ENCODE peak calls at places on chromosome 12, in nine cellular contexts. D, E, I, R, S, Q, C, P and Y are unnamed samples.
A peak's percentile ranks its signal among the peaks of the same experiment; 100 is the strongest.

GRCh38 chr12:132596016-132596415 is 14.4 kb downstream of the LRCOL1 start:
- DNase-seq in D (peak; percentile 56), E (no peak), I (no peak), R (no peak), S (no peak), Q (no peak), C (no peak), P (no peak), Y (no peak)

GRCh38 chr12:59736786-59737185 is 141.0 kb downstream of the SLC16A7 start:
- DNase-seq in D (peak; percentile 78), E (no peak), I (no peak), R (no peak), S (no peak), Q (no peak), C (peak; percentile 83), P (peak; percentile 68), Y (no peak)

GRCh38 chr12:90961154-90961553 is 6.2 kb upstream of the CCER1 start:
- DNase-seq in D (no peak), E (no peak), I (no peak), R (no peak), S (no peak), Q (no peak), C (no peak), P (no peak), Y (no peak)

GRCh38 chr12:13208533-13209278 is 12.2 kb downstream of the EMP1 start:
- DNase-seq in D (peak; percentile 63), E (no peak), I (no peak), R (no peak), S (no peak), Q (no peak), C (no peak), P (no peak), Y (no peak)

GRCh38 chr12:68462799-68463198 is 130.6 kb upstream of the MDM1 start:
- DNase-seq in D (no peak), E (no peak), I (no peak), R (no peak), S (no peak), Q (no peak), C (no peak), P (no peak), Y (no peak)

GRCh38 chr12:122503783-122504590 is 3.3 kb upstream of the ZCCHC8 start:
- DNase-seq in D (no peak), E (no peak), I (no peak), R (no peak), S (no peak), Q (no peak), C (no peak), P (no peak), Y (no peak)

GRCh38 chr12:101018540-101018939 is 191.5 kb downstream of the SLC5A8 start:
- DNase-seq in D (peak; percentile 31), E (no peak), I (no peak), R (no peak), S (no peak), Q (no peak), C (peak; percentile 37), P (peak; percentile 60), Y (peak; percentile 94)

GRCh38 chr12:112837629-112838191 is 46.2 kb downstream of the RPH3A start:
- DNase-seq in D (peak; percentile 24), E (no peak), I (no peak), R (no peak), S (no peak), Q (no peak), C (no peak), P (no peak), Y (peak; percentile 18)

GRCh38 chr12:106696071-106696470 is 78.4 kb upstream of the RIC8B start:
- DNase-seq in D (no peak), E (no peak), I (no peak), R (no peak), S (no peak), Q (no peak), C (no peak), P (no peak), Y (no peak)

GRCh38 chr12:6476496-6476895 is 6.0 kb upstream of the VAMP1 start:
- DNase-seq in D (peak; percentile 75), E (no peak), I (no peak), R (no peak), S (no peak), Q (no peak), C (peak; percentile 63), P (peak; percentile 57), Y (no peak)

GRCh38 chr12:85804663-85805062 is 31.5 kb downstream of the RASSF9 start:
- DNase-seq in D (no peak), E (no peak), I (no peak), R (no peak), S (no peak), Q (no peak), C (no peak), P (no peak), Y (peak; percentile 83)

GRCh38 chr12:122937622-122938091 is 28.6 kb downstream of the ABCB9 start:
- DNase-seq in D (no peak), E (no peak), I (no peak), R (no peak), S (no peak), Q (no peak), C (no peak), P (no peak), Y (no peak)

GRCh38 chr12:19967486-19967885 is 400.9 kb upstream of the PDE3A start:
- DNase-seq in D (peak; percentile 95), E (no peak), I (no peak), R (no peak), S (no peak), Q (no peak), C (peak; percentile 94), P (peak; percentile 51), Y (no peak)

GRCh38 chr12:113436586-113436985 is 14.4 kb downstream of the SDSL start:
- DNase-seq in D (no peak), E (no peak), I (no peak), R (no peak), S (no peak), Q (no peak), C (no peak), P (no peak), Y (no peak)

GRCh38 chr12:14207946-14208612 is 157.4 kb upstream of the ATF7IP start:
- DNase-seq in D (no peak), E (no peak), I (no peak), R (no peak), S (no peak), Q (no peak), C (no peak), P (no peak), Y (no peak)

GRCh38 chr12:67940780-67941243 is 48.4 kb upstream of the IFNG-AS1 start:
- DNase-seq in D (peak; percentile 20), E (no peak), I (no peak), R (no peak), S (no peak), Q (no peak), C (no peak), P (peak; percentile 2), Y (peak; percentile 77)

GRCh38 chr12:29113101-29113500 is 36.0 kb upstream of the FAR2 start:
- DNase-seq in D (no peak), E (no peak), I (no peak), R (no peak), S (no peak), Q (no peak), C (peak; percentile 34), P (no peak), Y (no peak)

GRCh38 chr12:105640780-105641179 is 310.3 kb downstream of the C12orf75 start:
- DNase-seq in D (no peak), E (no peak), I (no peak), R (no peak), S (no peak), Q (no peak), C (no peak), P (no peak), Y (no peak)

GRCh38 chr12:31220633-31221565 is 105.1 kb downstream of the SINHCAF start:
- DNase-seq in D (peak; percentile 38), E (no peak), I (no peak), R (no peak), S (no peak), Q (no peak), C (no peak), P (no peak), Y (peak; percentile 95)

GRCh38 chr12:56256326-56256960 is 1.7 kb downstream of the ANKRD52 start:
- DNase-seq in D (no peak), E (no peak), I (no peak), R (no peak), S (no peak), Q (no peak), C (no peak), P (no peak), Y (no peak)
- H3K4me3 ChIP-seq in D (peak overlapping the region; percentile 9), E (peak overlapping the region; percentile 89), I (no peak overlapping the region), R (no peak overlapping the region), S (no peak overlapping the region), Q (no peak overlapping the region), C (peak overlapping the region; percentile 80), P (peak overlapping the region; percentile 77), Y (peak overlapping the region; percentile 85)

GRCh38 chr12:78181544-78182162 is 351.0 kb downstream of the NAV3 start:
- DNase-seq in D (peak; percentile 46), E (no peak), I (peak; percentile 46), R (no peak), S (no peak), Q (no peak), C (no peak), P (no peak), Y (no peak)
- TF ChIP-seq CTCF in D (peak; percentile 54), E (no peak), I (no peak), R (no peak), S (no peak), Q (no peak), C (peak; percentile 20), P (peak; percentile 71), Y (peak; percentile 50)

GRCh38 chr12:93569301-93569655 is 3.2 kb upstream of the SOCS2 start:
- DNase-seq in D (no peak), E (no peak), I (no peak), R (no peak), S (no peak), Q (no peak), C (no peak), P (no peak), Y (no peak)
- H3K4me3 ChIP-seq in D (peak overlapping the region; percentile 71), E (peak overlapping the region; percentile 88), I (peak overlapping the region; percentile 55), R (peak overlapping the region; percentile 66), S (peak overlapping the region; percentile 71), Q (peak overlapping the region; percentile 27), C (peak overlapping the region; percentile 67), P (peak overlapping the region; percentile 77), Y (peak overlapping the region; percentile 61)

GRCh38 chr12:63351370-63351769 is 200.4 kb upstream of the AVPR1A start:
- DNase-seq in D (no peak), E (no peak), I (no peak), R (no peak), S (no peak), Q (no peak), C (no peak), P (no peak), Y (no peak)

GRCh38 chr12:63348544-63348943 is 197.5 kb upstream of the AVPR1A start:
- DNase-seq in D (no peak), E (no peak), I (no peak), R (no peak), S (no peak), Q (no peak), C (no peak), P (no peak), Y (no peak)

GRCh38 chr12:63354919-63355318 is 203.9 kb upstream of the AVPR1A start:
- DNase-seq in D (no peak), E (no peak), I (no peak), R (no peak), S (no peak), Q (no peak), C (no peak), P (no peak), Y (no peak)

DNA sequence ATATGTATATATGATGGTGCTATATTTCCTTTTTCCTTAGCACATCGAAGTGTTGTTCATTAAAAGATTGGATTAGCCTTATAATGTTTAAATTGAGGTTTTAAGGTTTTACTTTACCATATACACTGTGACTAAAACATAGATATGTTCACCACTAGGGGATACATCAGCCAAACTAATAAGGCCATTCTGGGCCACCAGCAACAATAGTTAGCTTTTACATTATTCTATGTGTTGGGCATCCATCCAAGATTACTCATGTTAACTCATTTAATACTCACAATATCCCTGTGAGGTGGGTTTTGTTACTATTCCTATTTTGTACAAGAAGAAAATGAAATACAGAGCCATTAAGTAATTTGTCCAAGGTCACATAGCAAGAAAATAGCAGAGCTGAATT is 202.6 kb upstream of the AVPR1A start:
- DNase-seq in D (no peak), E (no peak), I (no peak), R (no peak), S (no peak), Q (no peak), C (no peak), P (no peak), Y (peak; percentile 36)
- TF ChIP-seq CTCF in D (peak; percentile 3), E (no peak), I (no peak), R (no peak), S (no peak), Q (no peak), C (no peak), P (no peak), Y (peak; percentile 30)